ENCODE peak calls at places on chromosomes 16 and 17, in seven cellular contexts. O is sigmoid colon, A is cardiac muscle cell, N is Peyer's patch, U is psoas muscle, V is small intestine, E is MM.1S. J is an unnamed sample. For H3K4me1 and H3K27me3, the result is how much of the 10 kb centered on the place peaks cover.

GRCh38 chr17:12624221-12624620 is 41.5 kb upstream of the MYOCD start:
- DNase-seq in E (no peak), A (no peak), V (no peak), O (no peak), N (no peak), U (no peak), J (no peak)

GRCh38 chr17:68381076-68381900 is 76.0 kb downstream of the WIPI1 start:
- DNase-seq in N (peak), E (no peak), O (peak), A (no peak), V (no peak), U (no peak), J (no peak)

GRCh38 chr17:65017375-65017774 is 39.2 kb downstream of the GNA13 start:
- DNase-seq in E (no peak), A (no peak), U (no peak), N (no peak), O (no peak), V (no peak), J (no peak)

GRCh38 chr17:43784628-43785101 is 4.4 kb downstream of the CFAP97D1 start:
- DNase-seq in A (no peak), N (no peak), O (no peak), E (no peak), V (no peak), U (no peak), J (no peak)

GRCh38 chr17:54426287-54426886 is 474.3 kb upstream of the TOM1L1 start:
- DNase-seq in A (peak), U (no peak), E (peak), V (peak), N (no peak), O (no peak), J (no peak)

GRCh38 chr16:73196670-73197069 is 148.7 kb upstream of the ZFHX3 start:
- DNase-seq in U (peak), O (peak), V (peak), E (peak), N (peak), A (peak), J (peak)

GRCh38 chr16:62370445-62370844 is 334.2 kb upstream of the CDH8 start:
- DNase-seq in E (no peak), O (no peak), N (no peak), A (no peak), V (no peak), U (no peak), J (no peak)

GRCh38 chr17:30519707-30520106 is 42.5 kb downstream of the GOSR1 start:
- DNase-seq in U (no peak), V (no peak), O (no peak), E (no peak), N (no peak), A (no peak), J (no peak)

GRCh38 chr17:12229315-12229714 is 208.6 kb downstream of the MAP2K4 start:
- DNase-seq in O (no peak), U (no peak), N (no peak), V (no peak), A (no peak), E (no peak), J (no peak)

GRCh38 chr17:4900231-4901107 is 1.1 kb downstream of the C17orf107 start:
- DNase-seq in U (peak), N (peak), O (no peak), V (peak), E (no peak), A (no peak), J (peak)

GRCh38 chr16:68744744-68745280 is 7.7 kb downstream of the CDH1 start:
- DNase-seq in N (peak), A (no peak), O (no peak), U (no peak), V (peak), E (no peak), J (peak)

GRCh38 chr17:42527932-42528331 is 8.1 kb upstream of the NAGLU start:
- DNase-seq in E (no peak), A (no peak), N (no peak), U (peak), V (no peak), O (peak), J (no peak)

GRCh38 chr17:57242148-57242547 is 14.2 kb upstream of the MSI2 start:
- DNase-seq in E (no peak), N (no peak), V (no peak), O (no peak), A (peak), U (peak), J (no peak)

GRCh38 chr16:3819741-3820724 is 60.5 kb downstream of the CREBBP start:
- DNase-seq in A (peak), N (no peak), O (no peak), V (peak), E (no peak), U (no peak), J (peak)
- H3K4me1 ChIP-seq in A (under half), N (under half), O (under half), V (under half), E (under half), U (half or more), J (under half)

DNA sequence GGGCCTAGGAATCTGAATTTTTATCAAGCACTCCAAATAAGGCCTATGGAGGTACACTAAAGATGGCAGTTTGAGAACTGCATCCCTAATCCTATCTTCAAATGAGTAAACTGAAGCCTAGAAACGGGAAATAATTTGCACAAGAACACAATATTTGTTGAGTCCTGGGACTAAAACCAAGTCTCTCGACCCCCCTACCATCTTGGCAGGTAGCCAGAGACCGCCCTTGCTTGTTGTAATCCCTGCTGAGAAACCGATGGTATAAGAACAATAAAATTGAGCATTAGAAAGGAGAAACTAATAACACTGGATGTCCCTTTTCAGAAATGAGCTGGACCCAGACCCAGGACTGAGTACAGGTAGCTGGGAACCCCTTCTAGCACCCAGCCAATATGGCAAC is 24.4 kb downstream of the ADAMTS18 start:
- DNase-seq in E (no peak), N (no peak), O (no peak), V (no peak), A (no peak), U (no peak), J (no peak)
- H3K27me3 ChIP-seq in E (half or more), N (under half), O (under half), V (under half), A (under half), U (under half), J (under half)

GRCh38 chr17:17812211-17813054 is 24.4 kb downstream of the SREBF1 start:
- DNase-seq in O (peak), V (peak), U (peak), N (peak), A (peak), E (peak), J (peak)

GRCh38 chr17:17810374-17811248 is 26.2 kb downstream of the SREBF1 start:
- DNase-seq in U (no peak), E (no peak), A (no peak), O (no peak), N (no peak), V (no peak), J (no peak)

GRCh38 chr17:17813055-17813724 is 23.6 kb downstream of the SREBF1 start:
- DNase-seq in E (no peak), N (no peak), U (no peak), A (no peak), V (no peak), O (no peak), J (no peak)

GRCh38 chr17:17809527-17810373 is 27.0 kb downstream of the SREBF1 start:
- DNase-seq in U (no peak), N (no peak), O (peak), A (peak), V (no peak), E (no peak), J (no peak)

DNA sequence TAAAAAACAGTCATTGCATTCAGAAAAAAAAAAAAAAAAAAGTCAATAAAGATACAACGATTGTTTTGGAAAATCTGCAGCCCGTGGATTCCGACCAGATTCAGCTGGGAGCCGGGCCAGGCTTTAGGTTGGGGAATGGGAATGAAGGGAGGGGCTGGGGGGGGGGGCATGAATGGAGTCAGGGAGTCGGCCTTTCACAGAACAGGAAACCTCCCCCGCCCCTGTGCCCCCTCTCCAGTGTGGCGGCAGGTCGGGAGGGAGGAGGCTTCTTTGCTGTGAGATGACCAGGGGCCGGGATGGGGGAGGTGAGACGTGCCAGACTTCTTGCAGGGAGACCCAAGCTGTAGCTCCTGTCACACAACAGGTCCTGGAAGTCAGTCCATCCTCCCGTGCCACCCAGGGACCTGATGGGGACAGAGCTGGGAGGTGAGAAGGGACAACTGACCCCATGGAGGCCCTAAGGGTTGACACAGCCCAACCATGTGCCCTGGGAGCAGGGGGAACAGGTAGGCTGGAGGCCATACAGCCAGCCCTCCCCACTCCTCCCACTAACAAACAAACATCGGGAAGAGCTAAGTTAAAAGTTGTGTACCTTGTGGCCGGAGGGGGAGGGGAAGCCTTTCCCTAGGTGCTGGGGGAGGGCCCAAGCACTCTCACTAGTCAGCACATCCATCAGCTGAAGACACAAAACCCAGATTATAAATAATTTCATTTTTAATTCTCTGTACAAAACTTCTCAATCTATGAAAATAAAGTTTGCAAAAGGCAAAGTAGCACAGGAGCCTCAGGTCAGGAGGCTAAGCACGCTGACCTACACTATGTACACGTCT is 25.2 kb downstream of the SREBF1 start:
- DNase-seq in E (no peak), O (no peak), A (peak), V (no peak), U (no peak), N (no peak), J (no peak)
- H3K4me3 ChIP-seq in E (no peak), O (no peak), A (no peak), V (no peak), U (no peak), N (no peak), J (no peak)

DNA sequence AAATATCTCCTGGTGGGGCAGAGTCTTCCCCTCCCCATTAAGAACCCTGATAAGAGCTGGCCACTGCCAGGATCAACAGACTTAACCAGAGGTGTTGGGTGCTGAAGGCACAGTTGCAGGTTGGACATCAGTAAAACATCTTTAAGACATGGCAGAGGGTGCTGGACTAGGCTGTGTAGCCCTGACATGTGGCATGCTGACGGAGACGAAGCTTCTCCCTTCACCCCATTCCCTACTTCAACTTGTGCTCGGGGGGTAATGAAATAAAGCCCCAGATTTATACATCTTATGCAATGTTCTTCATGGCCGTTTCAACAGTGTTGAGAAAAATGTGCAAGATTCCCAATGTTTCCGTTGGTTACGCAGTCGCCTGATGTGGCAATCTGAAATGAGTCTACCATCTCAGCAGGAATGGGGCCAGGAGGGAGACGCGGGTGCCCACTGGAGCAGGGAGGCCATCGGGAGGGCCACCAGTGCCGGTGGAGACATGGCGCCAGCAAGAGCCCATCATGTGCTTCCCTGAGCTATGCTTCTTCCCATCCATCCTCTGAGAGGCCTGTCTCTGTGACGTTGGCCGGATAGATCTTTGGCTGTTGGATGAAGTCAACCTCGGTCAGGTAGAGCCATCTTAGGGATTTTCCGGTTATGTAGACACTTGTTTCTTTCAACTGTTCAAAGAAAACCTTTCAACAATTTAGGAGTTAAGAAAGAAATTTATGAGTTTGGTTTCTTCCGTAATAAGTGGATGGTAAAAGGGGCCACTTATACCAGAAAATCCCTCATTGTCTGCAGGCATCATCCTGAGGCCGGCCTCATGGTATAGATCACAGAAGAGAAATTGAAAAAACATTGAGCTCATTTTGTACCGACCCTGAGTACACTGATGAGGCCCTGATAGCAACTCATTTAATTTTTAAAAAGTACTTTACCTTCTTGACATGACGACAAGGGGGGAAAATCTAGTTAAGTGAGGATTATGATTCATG is 6.4 kb downstream of the IRF8 start:
- DNase-seq in N (no peak), E (no peak), A (no peak), O (peak), U (no peak), V (no peak), J (no peak)
- H3K4me1 ChIP-seq in N (under half), E (under half), A (under half), O (under half), U (under half), V (under half), J (under half)

DNA sequence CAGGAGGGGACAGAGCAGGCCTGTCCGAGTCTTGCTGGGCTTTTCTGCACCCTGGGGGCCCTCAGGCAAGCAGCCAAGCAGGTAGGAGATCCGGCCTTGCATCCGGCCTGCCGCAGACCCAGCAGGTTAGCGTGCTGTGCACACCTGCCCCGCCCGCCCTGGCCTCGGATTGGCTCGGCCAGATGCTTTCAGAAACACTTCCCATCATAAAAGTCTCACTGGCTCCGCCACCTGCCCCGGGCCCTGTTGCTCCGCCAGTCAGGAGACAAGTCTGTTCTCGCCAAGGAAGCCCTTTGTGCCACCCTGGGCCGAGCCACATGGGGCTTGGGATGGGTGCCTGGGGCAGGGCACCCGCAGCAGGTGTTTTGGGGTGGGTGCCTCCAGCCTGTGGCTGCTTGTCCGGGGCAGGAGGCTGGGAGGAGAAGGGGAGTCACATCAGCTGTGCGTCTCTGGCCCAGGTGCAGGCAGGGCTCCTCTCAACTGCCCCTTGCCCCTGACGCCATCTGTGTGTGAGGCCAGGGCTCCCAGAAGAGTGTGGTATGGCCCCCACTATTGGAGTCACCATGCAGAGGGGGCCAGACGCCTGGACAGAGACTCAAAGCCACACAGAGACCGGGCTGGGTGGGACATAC is 228.2 kb upstream of the GSE1 start:
- DNase-seq in E (no peak), U (peak), A (no peak), N (peak), O (peak), V (peak), J (peak)
- H3K27me3 ChIP-seq in E (under half), U (under half), A (under half), N (under half), O (under half), V (under half), J (under half)

DNA sequence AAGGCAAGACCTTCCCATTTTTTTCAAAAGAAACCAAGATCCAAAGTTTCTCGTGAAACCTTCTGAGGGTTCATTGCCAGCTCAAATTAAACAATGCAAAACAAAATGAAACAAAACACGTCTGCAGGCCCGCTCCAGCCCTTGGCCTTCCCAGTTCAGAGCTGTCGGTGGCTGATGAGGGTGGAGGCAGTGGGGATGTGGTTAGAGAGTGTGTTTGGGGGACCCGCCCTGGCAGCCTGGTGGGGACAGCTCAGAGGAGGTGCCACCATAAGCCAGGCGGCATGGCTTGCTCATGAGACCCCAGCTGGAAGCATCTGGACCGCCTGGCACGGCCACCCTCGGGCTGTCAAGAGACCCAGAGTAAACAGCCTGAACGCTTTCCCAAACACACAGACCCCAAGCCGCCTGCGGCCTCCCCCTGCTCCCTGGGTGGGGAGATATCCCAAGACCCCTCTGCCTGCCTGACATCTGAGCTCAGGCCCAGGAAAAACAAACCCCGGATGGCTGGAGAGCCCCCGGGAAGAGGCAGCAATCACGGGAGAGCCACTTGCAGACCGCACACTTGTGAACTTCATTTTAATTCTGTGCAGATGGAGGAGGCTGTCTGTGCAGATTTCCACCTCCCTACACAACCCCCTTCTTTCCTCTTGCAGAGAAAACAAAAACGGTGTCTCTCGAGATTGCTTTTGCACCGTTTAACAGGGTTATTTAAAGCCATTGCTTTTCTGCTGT is 35.4 kb upstream of the LITAF start:
- DNase-seq in O (no peak), U (peak), V (no peak), A (no peak), E (peak), N (no peak), J (no peak)
- H3K4me3 ChIP-seq in O (peak), U (peak), V (no peak), A (no peak), E (peak), N (peak), J (no peak)

J was measured in colonic mucosa.